ENCODE peak calls at places on chromosomes 13 and 19, in six cellular contexts. F is right cardiac atrium, Q is tibial nerve, J is ascending aorta, X is heart left ventricle, H is Panc1. A is an unnamed sample. For H3K4me1 and H3K9me3, the result is how much of the 10 kb centered on the place peaks cover.

GRCh38 chr19:50490411-50490811 is 13.8 kb upstream of the GARIN5A start:
- DNase-seq in J (no peak), X (peak), H (no peak), Q (no peak), F (no peak), A (no peak)

GRCh38 chr19:58476498-58477015 is 405 bp downstream of the ZNF446 start:
- DNase-seq in H (no peak), J (peak), X (peak), F (peak), Q (no peak), A (no peak)

GRCh38 chr19:47608908-47609879 is at the start of gene BICRA:
- DNase-seq in Q (peak), X (peak), J (peak), F (peak), H (no peak), A (peak)

GRCh38 chr13:80558074-80558473 is 217.1 kb upstream of the SPRY2 start:
- DNase-seq in X (no peak), F (no peak), J (no peak), H (no peak), Q (no peak), A (no peak)

GRCh38 chr19:47518139-47518538 is 3.3 kb upstream of the NAPA start:
- DNase-seq in Q (no peak), J (no peak), X (no peak), F (no peak), H (no peak), A (peak)

GRCh38 chr19:58021541-58022282 is 12.1 kb upstream of the ZSCAN1 start:
- DNase-seq in H (no peak), X (peak), Q (peak), F (peak), J (peak), A (no peak)

GRCh38 chr19:45349126-45349415 is 8.5 kb downstream of the KLC3 start:
- DNase-seq in F (no peak), H (no peak), Q (no peak), J (no peak), X (no peak), A (no peak)

GRCh38 chr13:111248822-111249221 is 71.6 kb upstream of the TEX29 start:
- DNase-seq in F (no peak), X (no peak), Q (no peak), J (no peak), H (no peak), A (no peak)

GRCh38 chr13:108213946-108214345 is 1.4 kb downstream of the LIG4 start:
- DNase-seq in F (no peak), J (no peak), X (no peak), Q (no peak), H (no peak), A (no peak)

GRCh38 chr19:10086904-10087256 is 763 bp downstream of the SHFL start:
- DNase-seq in Q (no peak), H (no peak), X (no peak), J (no peak), F (peak), A (no peak)

GRCh38 chr13:93286047-93286446 is 59.4 kb downstream of the GPC6 start:
- DNase-seq in J (no peak), Q (no peak), X (no peak), F (no peak), H (no peak), A (no peak)

GRCh38 chr19:53772943-53773342 is 51.2 kb downstream of the NLRP12 start:
- DNase-seq in J (peak), H (peak), F (no peak), Q (peak), X (no peak), A (peak)

GRCh38 chr13:111577956-111578595 is 257.6 kb downstream of the TEX29 start:
- DNase-seq in Q (no peak), X (no peak), F (no peak), J (no peak), H (no peak), A (no peak)

GRCh38 chr13:97853550-97853949 is 99.9 kb upstream of the IPO5 start:
- DNase-seq in H (no peak), X (no peak), F (no peak), J (no peak), Q (no peak), A (no peak)

GRCh38 chr13:35502456-35502855 is 26.0 kb upstream of the MAB21L1 start:
- DNase-seq in Q (no peak), H (no peak), J (no peak), X (no peak), F (no peak), A (no peak)

GRCh38 chr19:49119411-49120324 is at the start of gene PPFIA3:
- DNase-seq in X (peak), H (no peak), Q (peak), J (peak), F (peak), A (peak)

GRCh38 chr19:51138549-51138979 is 3.5 kb upstream of the SIGLEC7 start:
- DNase-seq in Q (peak), J (peak), X (peak), F (peak), H (no peak), A (no peak)

GRCh38 chr13:52845766-52846566 is 2.5 kb downstream of the PCDH8 start:
- DNase-seq in H (no peak), X (no peak), J (no peak), Q (no peak), F (peak), A (no peak)

GRCh38 chr13:103931396-103931795 is 865.2 kb upstream of the SLC10A2 start:
- DNase-seq in J (no peak), X (no peak), F (no peak), H (no peak), Q (no peak), A (no peak)

GRCh38 chr13:79171131-79172061 is 234.7 kb downstream of the RBM26 start:
- DNase-seq in F (no peak), X (no peak), H (no peak), J (no peak), Q (no peak), A (no peak)

GRCh38 chr19:41356984-41357739 is 3.4 kb upstream of the TGFB1 start:
- DNase-seq in J (no peak), H (no peak), F (no peak), Q (no peak), X (no peak), A (peak)

GRCh38 chr19:29785955-29786589 is 25.7 kb upstream of the CCNE1 start:
- DNase-seq in X (no peak), J (no peak), H (no peak), Q (no peak), F (no peak), A (no peak)

GRCh38 chr19:23823952-23824389 is 65.3 kb upstream of the ZNF681 start:
- DNase-seq in H (no peak), Q (no peak), X (no peak), F (no peak), J (no peak), A (no peak)

GRCh38 chr13:63741029-63741813 is 2325.6 kb upstream of the PCDH20 start:
- DNase-seq in J (no peak), Q (no peak), X (no peak), F (no peak), H (no peak), A (no peak)

GRCh38 chr13:60654405-60654804 is 257.4 kb downstream of the TDRD3 start:
- DNase-seq in H (peak), X (peak), F (peak), J (no peak), Q (peak), A (no peak)

GRCh38 chr19:23996549-23996948 is 81.9 kb downstream of the ZNF726 start:
- DNase-seq in H (no peak), F (no peak), X (no peak), J (no peak), Q (no peak), A (no peak)

GRCh38 chr19:34308381-34309367 is 54.3 kb downstream of the GARRE1 start:
- DNase-seq in F (no peak), X (no peak), Q (no peak), J (no peak), H (no peak), A (peak)

GRCh38 chr19:35344511-35345031 is 3.1 kb upstream of the FFAR1 start:
- DNase-seq in F (no peak), J (peak), H (no peak), Q (no peak), X (no peak), A (no peak)

GRCh38 chr13:81304121-81304659 is 963.3 kb upstream of the SPRY2 start:
- DNase-seq in F (no peak), X (no peak), J (no peak), Q (no peak), H (no peak), A (no peak)

DNA sequence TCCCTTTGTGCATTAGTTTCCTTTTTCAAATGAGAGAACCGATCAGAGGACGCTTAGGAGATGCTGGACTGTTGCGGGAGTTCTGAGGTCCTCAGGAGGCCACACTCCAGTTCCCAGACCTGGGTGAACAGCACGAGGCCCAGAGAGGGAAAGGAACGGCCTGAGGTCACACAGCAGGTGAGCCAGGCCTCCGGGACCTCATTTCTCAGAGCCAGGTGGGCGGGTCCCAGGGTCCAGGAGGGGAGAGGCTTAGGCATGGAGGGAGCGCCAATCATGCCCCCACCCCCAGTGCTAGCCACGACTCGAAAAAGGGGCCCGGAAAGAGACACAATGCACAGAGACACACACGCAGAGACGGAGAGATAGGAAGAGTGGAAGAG is 1.8 kb downstream of the ELAVL3 start:
- DNase-seq in J (no peak), X (no peak), F (no peak), Q (no peak), H (no peak), A (no peak)
- H3K4me3 ChIP-seq in J (no peak), X (no peak), F (no peak), Q (no peak), H (no peak), A (no peak)

DNA sequence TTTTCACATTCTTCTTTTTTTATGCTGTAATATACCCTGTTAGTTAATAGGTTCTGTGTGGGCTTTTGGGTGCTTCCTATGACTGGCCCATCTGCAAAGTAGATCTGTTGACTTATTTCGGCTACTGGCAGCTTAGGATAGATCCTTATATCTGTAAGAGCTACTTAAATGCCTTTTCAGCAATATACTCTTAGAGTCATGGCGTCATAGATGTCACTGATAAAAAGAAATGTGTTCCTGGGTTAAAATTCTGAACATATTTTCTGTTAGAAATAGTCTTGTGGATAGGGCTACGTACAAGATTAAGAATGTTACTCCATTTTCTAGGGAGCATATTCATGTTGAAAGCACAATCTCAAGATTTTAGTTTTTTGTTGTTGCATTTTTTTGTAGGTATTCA is 4.7 kb downstream of the AKAP11 start:
- DNase-seq in H (no peak), F (no peak), J (no peak), X (no peak), Q (no peak), A (no peak)
- H3K4me1 ChIP-seq in H (under half), F (under half), J (under half), X (half or more), Q (half or more), A (under half)

GRCh38 chr13:19184176-19184575 is 2.6 kb upstream of the TUBA3C start:
- DNase-seq in J (no peak), Q (no peak), H (no peak), X (no peak), F (no peak), A (no peak)
- H3K9me3 ChIP-seq in J (under half), Q (under half), H (under half), X (under half), F (under half), A (under half)

DNA sequence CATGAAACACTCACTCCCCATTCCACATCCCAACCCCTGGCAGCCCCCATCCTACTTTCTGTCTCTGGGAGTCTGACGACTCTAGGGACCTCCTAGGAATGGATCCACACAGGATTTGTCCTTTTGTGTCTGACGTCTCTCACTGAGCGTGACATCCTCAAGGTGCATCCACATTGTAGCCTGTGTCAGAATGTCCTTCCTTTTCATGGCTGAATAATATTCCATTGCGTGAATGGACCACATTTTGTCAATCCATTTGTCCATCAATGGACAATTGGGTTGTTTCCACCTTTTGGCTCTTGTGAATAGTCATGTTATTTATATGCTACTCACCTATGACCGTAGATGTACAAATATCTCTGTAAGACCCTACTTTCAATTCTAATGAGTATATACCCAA is 16.8 kb upstream of the NMRK2 start:
- DNase-seq in J (no peak), F (no peak), X (no peak), H (no peak), Q (no peak), A (no peak)
- H3K4me3 ChIP-seq in J (no peak), F (no peak), X (no peak), H (no peak), Q (no peak), A (no peak)

DNA sequence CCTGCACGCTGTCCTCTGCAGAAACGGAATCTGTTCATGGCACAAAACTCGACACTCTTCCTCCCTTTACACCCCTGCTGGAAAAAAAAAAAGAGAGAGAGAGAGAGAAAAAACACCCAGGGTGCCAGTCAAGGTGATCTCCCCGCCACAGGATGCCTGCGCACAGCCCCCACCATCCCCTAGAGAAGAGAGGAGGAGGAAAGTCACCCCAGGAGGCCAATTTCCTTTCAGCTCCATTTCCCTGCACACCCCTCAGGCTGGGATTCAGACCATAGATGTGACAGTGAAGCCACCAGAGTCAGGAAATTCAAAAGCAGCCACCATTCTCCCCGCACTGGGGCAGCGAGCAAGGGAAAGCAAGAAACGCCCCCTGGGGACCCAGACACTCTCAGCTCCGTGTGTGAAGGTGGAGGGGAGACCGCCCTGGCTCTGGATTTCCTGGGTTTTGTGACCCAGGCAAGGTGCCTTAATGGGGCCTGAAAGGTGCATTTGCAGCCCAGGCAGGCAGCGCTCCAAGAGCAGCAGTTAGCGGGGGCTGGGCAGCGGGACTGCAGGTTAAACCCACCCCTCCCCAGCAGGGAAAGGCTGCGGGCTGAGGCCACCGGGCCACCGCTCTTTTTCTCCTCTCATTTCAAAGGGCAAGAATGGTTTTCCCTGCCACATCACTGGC is 84.0 kb upstream of the TM9SF2 start:
- DNase-seq in X (no peak), H (no peak), J (peak), F (no peak), Q (no peak), A (peak)
- H3K4me1 ChIP-seq in X (under half), H (under half), J (under half), F (under half), Q (under half), A (half or more)

GRCh38 chr19:15538774-15539173 is 30.4 kb downstream of the CYP4F22 start:
- DNase-seq in Q (no peak), X (no peak), F (no peak), J (no peak), H (no peak), A (no peak)

GRCh38 chr19:15539638-15540037 is 31.3 kb downstream of the CYP4F22 start:
- DNase-seq in F (no peak), X (no peak), J (no peak), H (no peak), Q (no peak), A (no peak)

GRCh38 chr19:15534957-15535864 is 26.9 kb downstream of the CYP4F22 start:
- DNase-seq in X (no peak), Q (no peak), J (no peak), F (no peak), H (no peak), A (no peak)

GRCh38 chr19:15532779-15533521 is 24.6 kb downstream of the CYP4F22 start:
- DNase-seq in H (no peak), F (no peak), J (no peak), Q (no peak), X (no peak), A (peak)

GRCh38 chr19:15536350-15536749 is 28.0 kb downstream of the CYP4F22 start:
- DNase-seq in F (no peak), J (no peak), Q (no peak), H (no peak), X (no peak), A (no peak)
- H3K9me3 ChIP-seq in F (under half), J (under half), Q (under half), H (under half), X (under half), A (under half)

DNA sequence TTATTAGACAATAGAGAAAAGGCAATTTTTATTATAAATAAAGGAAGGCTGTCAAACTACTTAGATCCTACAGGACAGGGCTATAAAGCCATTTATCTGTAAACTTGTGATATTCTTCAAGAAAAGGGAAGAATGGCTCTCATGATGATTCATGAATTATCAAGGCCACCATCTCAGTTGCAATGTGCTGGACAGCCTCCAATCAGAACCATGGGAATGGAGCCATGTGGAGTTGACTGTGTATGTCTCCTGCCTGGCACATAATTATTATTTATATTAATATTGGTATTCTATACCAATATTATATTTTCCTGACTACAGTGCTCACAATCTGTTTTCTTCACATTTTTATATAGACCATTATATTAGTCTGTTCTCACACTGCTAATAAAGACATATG is 560.5 kb upstream of the MIR17HG start:
- DNase-seq in J (no peak), H (no peak), Q (no peak), F (no peak), X (no peak), A (no peak)
- H3K4me3 ChIP-seq in J (no peak), H (no peak), Q (no peak), F (no peak), X (no peak), A (no peak)